ENCODE peak calls at places on chromosomes 2 and 18, in seven cellular contexts. One of them, this sample, is unnamed.

GRCh38 chr2:52343010-52343409 is 1311.1 kb upstream of the NRXN1 start:
- DNase-seq in CD8-positive, alpha-beta memory T cell: no peak
- DNase-seq in coronary artery: no peak
- DNase-seq in esophagus muscularis mucosa: no peak
- DNase-seq in iPS DF 6.9: no peak
- DNase-seq in fibroblast of lung: peak; percentile 20
- DNase-seq in IMR-90: no peak
- DNase-seq in this sample: no peak

GRCh38 chr2:234422242-234422641 is 74.6 kb downstream of the ARL4C start:
- DNase-seq in CD8-positive, alpha-beta memory T cell: no peak
- DNase-seq in coronary artery: no peak
- DNase-seq in esophagus muscularis mucosa: no peak
- DNase-seq in iPS DF 6.9: no peak
- DNase-seq in fibroblast of lung: peak; percentile 87
- DNase-seq in IMR-90: peak; percentile 95
- DNase-seq in this sample: no peak

GRCh38 chr18:59084286-59084779 is 55.4 kb upstream of the SEC11C start:
- DNase-seq in CD8-positive, alpha-beta memory T cell: peak; percentile 65
- DNase-seq in coronary artery: no peak
- DNase-seq in esophagus muscularis mucosa: no peak
- DNase-seq in iPS DF 6.9: peak; percentile 81
- DNase-seq in fibroblast of lung: peak; percentile 71
- DNase-seq in IMR-90: peak; percentile 76
- DNase-seq in this sample: peak; percentile 33

GRCh38 chr2:83703598-83703997 is 755.5 kb downstream of the SUCLG1 start:
- DNase-seq in CD8-positive, alpha-beta memory T cell: no peak
- DNase-seq in coronary artery: no peak
- DNase-seq in esophagus muscularis mucosa: no peak
- DNase-seq in iPS DF 6.9: no peak
- DNase-seq in fibroblast of lung: no peak
- DNase-seq in IMR-90: no peak
- DNase-seq in this sample: no peak

GRCh38 chr2:181341855-181342594 is 115.2 kb upstream of the ITGA4 start:
- DNase-seq in CD8-positive, alpha-beta memory T cell: no peak
- DNase-seq in coronary artery: no peak
- DNase-seq in esophagus muscularis mucosa: no peak
- DNase-seq in iPS DF 6.9: no peak
- DNase-seq in fibroblast of lung: no peak
- DNase-seq in IMR-90: no peak
- DNase-seq in this sample: no peak

GRCh38 chr2:217151509-217152206 is 291.8 kb upstream of the TNP1 start:
- DNase-seq in CD8-positive, alpha-beta memory T cell: no peak
- DNase-seq in coronary artery: no peak
- DNase-seq in esophagus muscularis mucosa: peak; percentile 39
- DNase-seq in iPS DF 6.9: no peak
- DNase-seq in fibroblast of lung: no peak
- DNase-seq in IMR-90: no peak
- DNase-seq in this sample: no peak

GRCh38 chr2:140680862-140681261 is 1450.0 kb downstream of the LRP1B start:
- DNase-seq in CD8-positive, alpha-beta memory T cell: no peak
- DNase-seq in coronary artery: no peak
- DNase-seq in esophagus muscularis mucosa: no peak
- DNase-seq in iPS DF 6.9: no peak
- DNase-seq in fibroblast of lung: no peak
- DNase-seq in IMR-90: no peak
- DNase-seq in this sample: no peak

GRCh38 chr18:58977801-58978200 is 113.1 kb downstream of the ZNF532 start:
- DNase-seq in CD8-positive, alpha-beta memory T cell: no peak
- DNase-seq in coronary artery: no peak
- DNase-seq in esophagus muscularis mucosa: no peak
- DNase-seq in iPS DF 6.9: no peak
- DNase-seq in fibroblast of lung: no peak
- DNase-seq in IMR-90: no peak
- DNase-seq in this sample: no peak

GRCh38 chr2:171741189-171741588 is 53.9 kb downstream of the DYNC1I2 start:
- DNase-seq in CD8-positive, alpha-beta memory T cell: no peak
- DNase-seq in coronary artery: no peak
- DNase-seq in esophagus muscularis mucosa: no peak
- DNase-seq in iPS DF 6.9: no peak
- DNase-seq in fibroblast of lung: no peak
- DNase-seq in IMR-90: peak; percentile 69
- DNase-seq in this sample: no peak

GRCh38 chr2:232592687-232593407 is 40.6 kb upstream of the EFHD1 start:
- DNase-seq in CD8-positive, alpha-beta memory T cell: no peak
- DNase-seq in coronary artery: no peak
- DNase-seq in esophagus muscularis mucosa: no peak
- DNase-seq in iPS DF 6.9: no peak
- DNase-seq in fibroblast of lung: peak; percentile 48
- DNase-seq in IMR-90: peak; percentile 82
- DNase-seq in this sample: no peak

GRCh38 chr2:38145226-38145625 is 69.3 kb upstream of the CYP1B1 start:
- DNase-seq in CD8-positive, alpha-beta memory T cell: no peak
- DNase-seq in coronary artery: no peak
- DNase-seq in esophagus muscularis mucosa: no peak
- DNase-seq in iPS DF 6.9: no peak
- DNase-seq in fibroblast of lung: no peak
- DNase-seq in IMR-90: no peak
- DNase-seq in this sample: no peak

GRCh38 chr2:38146917-38147307 is 71.0 kb upstream of the CYP1B1 start:
- DNase-seq in CD8-positive, alpha-beta memory T cell: no peak
- DNase-seq in coronary artery: no peak
- DNase-seq in esophagus muscularis mucosa: no peak
- DNase-seq in iPS DF 6.9: no peak
- DNase-seq in fibroblast of lung: peak; percentile 97
- DNase-seq in IMR-90: peak; percentile 99
- DNase-seq in this sample: no peak

GRCh38 chr2:38148501-38148900 is 72.5 kb upstream of the CYP1B1 start:
- DNase-seq in CD8-positive, alpha-beta memory T cell: no peak
- DNase-seq in coronary artery: no peak
- DNase-seq in esophagus muscularis mucosa: no peak
- DNase-seq in iPS DF 6.9: no peak
- DNase-seq in fibroblast of lung: peak; percentile 90
- DNase-seq in IMR-90: peak; percentile 60
- DNase-seq in this sample: no peak

GRCh38 chr2:38147333-38148121 is 71.6 kb upstream of the CYP1B1 start:
- DNase-seq in CD8-positive, alpha-beta memory T cell: no peak
- DNase-seq in coronary artery: no peak
- DNase-seq in esophagus muscularis mucosa: no peak
- DNase-seq in iPS DF 6.9: no peak
- DNase-seq in fibroblast of lung: no peak
- DNase-seq in IMR-90: peak; percentile 47
- DNase-seq in this sample: no peak

DNA sequence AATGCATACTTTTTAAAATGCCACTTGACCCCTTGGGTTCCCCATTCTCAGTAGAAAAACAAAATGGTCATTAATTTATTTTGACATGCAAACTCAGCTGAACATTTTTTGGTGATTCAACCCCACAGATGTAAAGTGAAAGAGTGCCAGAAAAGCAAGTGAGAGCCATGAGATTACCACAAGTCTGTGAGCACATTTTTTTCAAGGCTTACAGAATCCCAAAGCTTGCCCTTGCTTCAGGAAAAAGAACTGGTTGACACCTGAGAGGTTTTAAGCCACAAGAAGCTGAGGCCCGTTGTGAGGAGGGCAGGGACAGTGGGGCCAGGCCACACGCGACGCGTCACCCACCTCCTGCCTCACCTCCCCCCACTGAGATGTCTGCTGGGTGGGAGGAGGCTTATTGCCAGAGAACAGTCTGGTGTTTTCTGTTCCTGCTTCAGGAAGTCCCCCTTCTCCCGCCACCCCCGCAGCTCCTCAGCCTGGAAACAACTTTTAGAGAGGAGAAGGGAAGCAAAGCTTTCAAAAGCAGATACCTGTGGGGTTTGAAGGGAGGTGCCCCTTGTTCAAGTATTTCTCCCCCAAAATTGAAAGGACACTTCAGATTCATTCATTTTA is 70.5 kb upstream of the CYP1B1 start:
- DNase-seq in CD8-positive, alpha-beta memory T cell: no peak
- DNase-seq in coronary artery: no peak
- DNase-seq in esophagus muscularis mucosa: no peak
- DNase-seq in iPS DF 6.9: no peak
- DNase-seq in fibroblast of lung: peak; percentile 99
- DNase-seq in IMR-90: peak; percentile 95
- DNase-seq in this sample: no peak
- H3K27ac ChIP-seq in CD8-positive, alpha-beta memory T cell: no peak overlapping the region
- H3K27ac ChIP-seq in coronary artery: peak overlapping the region; percentile 84
- H3K27ac ChIP-seq in esophagus muscularis mucosa: peak overlapping the region; percentile 78
- H3K27ac ChIP-seq in iPS DF 6.9: no peak overlapping the region
- H3K27ac ChIP-seq in fibroblast of lung: peak overlapping the region; percentile 98
- H3K27ac ChIP-seq in IMR-90: peak overlapping the region; percentile 95
- H3K27ac ChIP-seq in this sample: no peak overlapping the region

DNA sequence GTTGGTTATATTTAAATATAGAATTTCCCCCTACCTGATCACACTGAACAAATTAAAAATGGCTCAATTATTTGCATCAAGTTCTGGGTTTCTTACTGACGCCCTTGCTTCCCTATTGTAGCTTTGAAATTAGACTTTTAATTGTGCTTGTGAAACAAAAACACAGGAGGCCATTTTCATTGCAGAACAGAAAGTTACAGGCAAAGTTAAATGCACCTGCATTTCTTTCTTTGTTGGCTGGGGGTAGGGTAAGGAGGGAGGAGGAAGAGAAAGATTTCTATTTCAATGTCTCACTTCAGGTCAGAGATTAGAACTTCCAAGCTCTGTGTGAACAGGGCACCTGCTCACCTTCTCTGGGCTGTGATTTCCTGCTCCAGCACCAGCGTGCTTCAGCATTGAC is 199.6 kb downstream of the BCL11A start:
- DNase-seq in CD8-positive, alpha-beta memory T cell: no peak
- DNase-seq in coronary artery: no peak
- DNase-seq in esophagus muscularis mucosa: peak; percentile 26
- DNase-seq in iPS DF 6.9: no peak
- DNase-seq in fibroblast of lung: no peak
- DNase-seq in IMR-90: no peak
- DNase-seq in this sample: no peak
- H3K27ac ChIP-seq in CD8-positive, alpha-beta memory T cell: no peak overlapping the region
- H3K27ac ChIP-seq in coronary artery: no peak overlapping the region
- H3K27ac ChIP-seq in esophagus muscularis mucosa: no peak overlapping the region
- H3K27ac ChIP-seq in iPS DF 6.9: no peak overlapping the region
- H3K27ac ChIP-seq in fibroblast of lung: no peak overlapping the region
- H3K27ac ChIP-seq in IMR-90: no peak overlapping the region
- H3K27ac ChIP-seq in this sample: no peak overlapping the region

GRCh38 chr18:32300914-32301313 is 111.1 kb downstream of the MEP1B start:
- DNase-seq in CD8-positive, alpha-beta memory T cell: no peak
- DNase-seq in coronary artery: no peak
- DNase-seq in esophagus muscularis mucosa: no peak
- DNase-seq in iPS DF 6.9: no peak
- DNase-seq in fibroblast of lung: peak; percentile 68
- DNase-seq in IMR-90: peak; percentile 26
- DNase-seq in this sample: no peak

GRCh38 chr18:32301361-32301760 is 111.5 kb downstream of the MEP1B start:
- DNase-seq in CD8-positive, alpha-beta memory T cell: no peak
- DNase-seq in coronary artery: no peak
- DNase-seq in esophagus muscularis mucosa: no peak
- DNase-seq in iPS DF 6.9: no peak
- DNase-seq in fibroblast of lung: peak; percentile 15
- DNase-seq in IMR-90: no peak
- DNase-seq in this sample: no peak

GRCh38 chr18:32297851-32298250 is 108.0 kb downstream of the MEP1B start:
- DNase-seq in CD8-positive, alpha-beta memory T cell: no peak
- DNase-seq in coronary artery: no peak
- DNase-seq in esophagus muscularis mucosa: no peak
- DNase-seq in iPS DF 6.9: no peak
- DNase-seq in fibroblast of lung: no peak
- DNase-seq in IMR-90: no peak
- DNase-seq in this sample: no peak

GRCh38 chr18:32298289-32298688 is 108.5 kb downstream of the MEP1B start:
- DNase-seq in CD8-positive, alpha-beta memory T cell: no peak
- DNase-seq in coronary artery: no peak
- DNase-seq in esophagus muscularis mucosa: no peak
- DNase-seq in iPS DF 6.9: no peak
- DNase-seq in fibroblast of lung: peak; percentile 11
- DNase-seq in IMR-90: no peak
- DNase-seq in this sample: no peak

DNA sequence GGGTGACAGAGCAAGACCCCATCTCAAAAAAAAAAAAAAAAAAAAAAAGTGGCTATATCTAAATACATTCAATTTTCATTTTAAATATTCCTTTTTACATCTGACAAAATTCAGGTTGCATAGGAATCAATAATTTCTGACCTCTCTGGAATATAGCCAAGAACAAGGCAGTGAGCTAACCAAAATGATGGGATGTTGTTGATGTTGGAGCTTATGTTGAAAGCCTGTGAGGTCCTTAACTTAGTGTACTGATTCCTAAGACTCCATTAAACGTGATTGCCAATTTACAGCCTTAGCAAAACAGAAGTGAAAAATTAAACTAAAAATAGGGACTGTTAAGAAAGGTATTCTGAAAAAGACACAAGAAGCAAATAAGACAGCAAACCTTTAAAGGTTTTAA is 109.7 kb downstream of the MEP1B start:
- DNase-seq in CD8-positive, alpha-beta memory T cell: no peak
- DNase-seq in coronary artery: no peak
- DNase-seq in esophagus muscularis mucosa: no peak
- DNase-seq in iPS DF 6.9: no peak
- DNase-seq in fibroblast of lung: peak; percentile 10
- DNase-seq in IMR-90: no peak
- DNase-seq in this sample: no peak
- H3K27ac ChIP-seq in CD8-positive, alpha-beta memory T cell: no peak overlapping the region
- H3K27ac ChIP-seq in coronary artery: no peak overlapping the region
- H3K27ac ChIP-seq in esophagus muscularis mucosa: no peak overlapping the region
- H3K27ac ChIP-seq in iPS DF 6.9: no peak overlapping the region
- H3K27ac ChIP-seq in fibroblast of lung: no peak overlapping the region
- H3K27ac ChIP-seq in IMR-90: no peak overlapping the region
- H3K27ac ChIP-seq in this sample: no peak overlapping the region

GRCh38 chr18:79677221-79677620 is 2.4 kb upstream of the CTDP1 start:
- DNase-seq in CD8-positive, alpha-beta memory T cell: no peak
- DNase-seq in coronary artery: no peak
- DNase-seq in esophagus muscularis mucosa: no peak
- DNase-seq in iPS DF 6.9: no peak
- DNase-seq in fibroblast of lung: no peak
- DNase-seq in IMR-90: no peak
- DNase-seq in this sample: no peak

GRCh38 chr18:79680100-79680879 is 687 bp downstream of the CTDP1 start:
- DNase-seq in CD8-positive, alpha-beta memory T cell: peak; percentile 64
- DNase-seq in coronary artery: no peak
- DNase-seq in esophagus muscularis mucosa: no peak
- DNase-seq in iPS DF 6.9: no peak
- DNase-seq in fibroblast of lung: peak; percentile 45
- DNase-seq in IMR-90: peak; percentile 52
- DNase-seq in this sample: no peak

GRCh38 chr18:79678665-79679551 is 695 bp upstream of the CTDP1 start:
- DNase-seq in CD8-positive, alpha-beta memory T cell: peak; percentile 99
- DNase-seq in coronary artery: peak; percentile 99
- DNase-seq in esophagus muscularis mucosa: peak; percentile 99
- DNase-seq in iPS DF 6.9: peak; percentile 96
- DNase-seq in fibroblast of lung: peak; percentile 99
- DNase-seq in IMR-90: peak; percentile 99
- DNase-seq in this sample: peak; percentile 99

GRCh38 chr18:79679552-79680099 is at the start of gene CTDP1:
- DNase-seq in CD8-positive, alpha-beta memory T cell: peak; percentile 94
- DNase-seq in coronary artery: peak; percentile 94
- DNase-seq in esophagus muscularis mucosa: peak; percentile 98
- DNase-seq in iPS DF 6.9: peak; percentile 58
- DNase-seq in fibroblast of lung: peak; percentile 94
- DNase-seq in IMR-90: peak; percentile 91
- DNase-seq in this sample: peak; percentile 96

DNA sequence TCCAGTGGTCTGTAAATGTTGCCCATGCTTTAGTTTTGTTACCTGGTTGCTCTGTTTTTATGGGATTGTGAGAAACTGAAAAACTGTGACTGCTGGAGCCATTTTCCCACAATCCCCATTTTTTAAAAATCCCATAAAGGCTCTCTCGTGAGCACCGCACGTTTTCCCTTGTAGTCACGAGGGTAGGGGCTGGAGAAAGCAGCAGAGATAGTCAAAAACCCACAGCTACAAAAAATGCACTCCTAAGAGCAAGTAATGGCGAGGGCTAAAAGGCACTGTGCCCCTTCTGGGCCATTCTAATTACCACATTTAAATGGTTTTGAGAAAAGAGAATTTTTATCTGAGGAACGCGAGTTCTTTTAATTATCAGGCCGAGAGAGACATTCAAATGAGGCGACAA is 1.8 kb upstream of the CTDP1 start:
- DNase-seq in CD8-positive, alpha-beta memory T cell: no peak
- DNase-seq in coronary artery: no peak
- DNase-seq in esophagus muscularis mucosa: no peak
- DNase-seq in iPS DF 6.9: no peak
- DNase-seq in fibroblast of lung: no peak
- DNase-seq in IMR-90: no peak
- DNase-seq in this sample: no peak
- H3K27ac ChIP-seq in CD8-positive, alpha-beta memory T cell: peak overlapping the region; percentile 94
- H3K27ac ChIP-seq in coronary artery: no peak overlapping the region
- H3K27ac ChIP-seq in esophagus muscularis mucosa: peak overlapping the region; percentile 91
- H3K27ac ChIP-seq in iPS DF 6.9: no peak overlapping the region
- H3K27ac ChIP-seq in fibroblast of lung: no peak overlapping the region
- H3K27ac ChIP-seq in IMR-90: no peak overlapping the region
- H3K27ac ChIP-seq in this sample: no peak overlapping the region